ENCODE peak calls at places on chromosomes 13 and 19, in eight cellular contexts. M is left cardiac atrium; E is effector memory CD8-positive, alpha-beta T cell; Q is GM10248; R is H7; A is activated CD4-positive, alpha-beta T cell treated with anti-CD3 and anti-CD28 coated beads, Interleukin-2, amount 50 U/mL, for 1 hour; W is islet precursor cell; N is left colon. G is an unnamed sample.

GRCh38 chr13:26583662-26584061 is 26.2 kb downstream of the WASF3 start:
- DNase-seq in Q (no peak), E (no peak), M (no peak), W (no peak), A (no peak), N (no peak), R (no peak), G (no peak)

GRCh38 chr13:108154421-108154858 is 60.9 kb downstream of the LIG4 start:
- DNase-seq in W (no peak), A (no peak), R (no peak), N (peak), Q (no peak), M (no peak), E (no peak), G (peak)

GRCh38 chr13:25971499-25972145 is 80.2 kb downstream of the SHISA2 start:
- DNase-seq in Q (no peak), R (peak), W (no peak), E (peak), N (no peak), M (no peak), A (peak), G (no peak)

GRCh38 chr13:56700324-56700723 is 440.4 kb upstream of the PRR20A start:
- DNase-seq in E (no peak), M (no peak), Q (no peak), R (no peak), W (peak), A (no peak), N (no peak), G (no peak)

GRCh38 chr19:2556221-2557092 is 80.5 kb downstream of the GADD45B start:
- DNase-seq in W (peak), R (peak), M (no peak), N (peak), A (no peak), Q (no peak), E (no peak), G (no peak)

GRCh38 chr19:42122691-42123607 is 9.3 kb downstream of the POU2F2 start:
- DNase-seq in N (no peak), Q (peak), M (no peak), W (no peak), R (peak), A (peak), E (no peak), G (no peak)

GRCh38 chr13:61286148-61286745 is 129.4 kb downstream of the PCDH20 start:
- DNase-seq in E (no peak), W (no peak), R (peak), N (no peak), A (no peak), Q (no peak), M (no peak), G (peak)

GRCh38 chr13:46804391-46804815 is 7.4 kb upstream of the ESD start:
- DNase-seq in W (peak), A (no peak), Q (no peak), N (no peak), R (no peak), M (no peak), E (no peak), G (no peak)

GRCh38 chr13:48400820-48401219 is 12.1 kb downstream of the LPAR6 start:
- DNase-seq in R (no peak), Q (no peak), N (no peak), E (no peak), M (no peak), A (no peak), W (no peak), G (no peak)

GRCh38 chr13:107271226-107271625 is 703.3 kb upstream of the ARGLU1 start:
- DNase-seq in Q (no peak), E (no peak), M (no peak), W (peak), A (no peak), N (no peak), R (peak), G (no peak)

GRCh38 chr19:3146677-3147100 is 10.9 kb downstream of the GNA15 start:
- DNase-seq in M (no peak), N (no peak), Q (no peak), W (peak), R (peak), E (peak), A (peak), G (no peak)

GRCh38 chr19:48190288-48191284 is 20.1 kb downstream of the ZSWIM9 start:
- DNase-seq in M (no peak), Q (peak), R (peak), W (peak), E (peak), N (no peak), A (peak), G (peak)

GRCh38 chr13:98264877-98265276 is 87.8 kb upstream of the RNF113B start:
- DNase-seq in A (no peak), E (no peak), W (no peak), R (no peak), N (no peak), M (no peak), Q (no peak), G (no peak)

GRCh38 chr13:92436927-92437326 is 789.7 kb upstream of the GPC6 start:
- DNase-seq in N (no peak), M (no peak), A (no peak), W (no peak), Q (no peak), E (no peak), R (no peak), G (no peak)

GRCh38 chr19:45187421-45188100 is 9.0 kb downstream of the BLOC1S3 start:
- DNase-seq in R (peak), E (peak), A (no peak), N (no peak), M (no peak), W (no peak), Q (peak), G (no peak)

GRCh38 chr13:22235285-22235949 is 564.5 kb downstream of the FGF9 start:
- DNase-seq in R (peak), M (no peak), Q (peak), A (no peak), W (peak), N (no peak), E (no peak), G (no peak)

G was measured in stomach.